ENCODE peak calls at places on chromosome 19, in seven cellular contexts. One of them, this sample, is unnamed.

GRCh38 chr19:55368701-55369563 is 1.3 kb downstream of the IL11 start:
- DNase-seq in caudate nucleus: no peak
- DNase-seq in stimulated activated CD4-positive, alpha-beta T cell treated with anti-CD3 and anti-CD28 coated beads, Interleukin-4, amount 100 ng/mL, for 48 hours: no peak
- DNase-seq in WTC11: peak; percentile 49
- DNase-seq in CD8-positive, alpha-beta T cell: no peak
- DNase-seq in activated CD8-positive, alpha-beta memory T cell treated with anti-CD3 and anti-CD28 coated beads, Interleukin-2, amount 50 U/mL, for 4 hours: peak; percentile 30
- DNase-seq in stimulated activated CD8-positive, alpha-beta memory T cell treated with anti-CD3 and anti-CD28 coated beads, Interleukin-2, amount 100 ng/mL, for 48 hours: no peak
- DNase-seq in this sample: no peak

GRCh38 chr19:34145741-34146202 is 26.5 kb upstream of the LSM14A start:
- DNase-seq in caudate nucleus: no peak
- DNase-seq in stimulated activated CD4-positive, alpha-beta T cell treated with anti-CD3 and anti-CD28 coated beads, Interleukin-4, amount 100 ng/mL, for 48 hours: peak; percentile 32
- DNase-seq in WTC11: peak; percentile 49
- DNase-seq in CD8-positive, alpha-beta T cell: peak; percentile 55
- DNase-seq in activated CD8-positive, alpha-beta memory T cell treated with anti-CD3 and anti-CD28 coated beads, Interleukin-2, amount 50 U/mL, for 4 hours: peak; percentile 42
- DNase-seq in stimulated activated CD8-positive, alpha-beta memory T cell treated with anti-CD3 and anti-CD28 coated beads, Interleukin-2, amount 100 ng/mL, for 48 hours: peak; percentile 17
- DNase-seq in this sample: no peak

GRCh38 chr19:13226983-13227382 is 76.8 kb downstream of the IER2 start:
- DNase-seq in caudate nucleus: no peak
- DNase-seq in stimulated activated CD4-positive, alpha-beta T cell treated with anti-CD3 and anti-CD28 coated beads, Interleukin-4, amount 100 ng/mL, for 48 hours: no peak
- DNase-seq in WTC11: no peak
- DNase-seq in CD8-positive, alpha-beta T cell: no peak
- DNase-seq in activated CD8-positive, alpha-beta memory T cell treated with anti-CD3 and anti-CD28 coated beads, Interleukin-2, amount 50 U/mL, for 4 hours: no peak
- DNase-seq in stimulated activated CD8-positive, alpha-beta memory T cell treated with anti-CD3 and anti-CD28 coated beads, Interleukin-2, amount 100 ng/mL, for 48 hours: no peak
- DNase-seq in this sample: no peak

GRCh38 chr19:14762111-14762510 is 16.2 kb downstream of the ADGRE2 start:
- DNase-seq in caudate nucleus: no peak
- DNase-seq in stimulated activated CD4-positive, alpha-beta T cell treated with anti-CD3 and anti-CD28 coated beads, Interleukin-4, amount 100 ng/mL, for 48 hours: no peak
- DNase-seq in WTC11: no peak
- DNase-seq in CD8-positive, alpha-beta T cell: no peak
- DNase-seq in activated CD8-positive, alpha-beta memory T cell treated with anti-CD3 and anti-CD28 coated beads, Interleukin-2, amount 50 U/mL, for 4 hours: no peak
- DNase-seq in stimulated activated CD8-positive, alpha-beta memory T cell treated with anti-CD3 and anti-CD28 coated beads, Interleukin-2, amount 100 ng/mL, for 48 hours: no peak
- DNase-seq in this sample: no peak

GRCh38 chr19:55641376-55642152 is 762 bp downstream of the ZNF580 start:
- DNase-seq in caudate nucleus: no peak
- DNase-seq in stimulated activated CD4-positive, alpha-beta T cell treated with anti-CD3 and anti-CD28 coated beads, Interleukin-4, amount 100 ng/mL, for 48 hours: no peak
- DNase-seq in WTC11: no peak
- DNase-seq in CD8-positive, alpha-beta T cell: peak; percentile 30
- DNase-seq in activated CD8-positive, alpha-beta memory T cell treated with anti-CD3 and anti-CD28 coated beads, Interleukin-2, amount 50 U/mL, for 4 hours: peak; percentile 34
- DNase-seq in stimulated activated CD8-positive, alpha-beta memory T cell treated with anti-CD3 and anti-CD28 coated beads, Interleukin-2, amount 100 ng/mL, for 48 hours: no peak
- DNase-seq in this sample: no peak

GRCh38 chr19:48510421-48511268 is 990 bp downstream of the LMTK3 start:
- DNase-seq in caudate nucleus: peak; percentile 67
- DNase-seq in stimulated activated CD4-positive, alpha-beta T cell treated with anti-CD3 and anti-CD28 coated beads, Interleukin-4, amount 100 ng/mL, for 48 hours: peak; percentile 66
- DNase-seq in WTC11: peak; percentile 89
- DNase-seq in CD8-positive, alpha-beta T cell: peak; percentile 76
- DNase-seq in activated CD8-positive, alpha-beta memory T cell treated with anti-CD3 and anti-CD28 coated beads, Interleukin-2, amount 50 U/mL, for 4 hours: peak; percentile 75
- DNase-seq in stimulated activated CD8-positive, alpha-beta memory T cell treated with anti-CD3 and anti-CD28 coated beads, Interleukin-2, amount 100 ng/mL, for 48 hours: peak; percentile 62
- DNase-seq in this sample: no peak

GRCh38 chr19:10209305-10209704 is 14.6 kb upstream of the DNMT1 start:
- DNase-seq in caudate nucleus: no peak
- DNase-seq in stimulated activated CD4-positive, alpha-beta T cell treated with anti-CD3 and anti-CD28 coated beads, Interleukin-4, amount 100 ng/mL, for 48 hours: no peak
- DNase-seq in WTC11: no peak
- DNase-seq in CD8-positive, alpha-beta T cell: no peak
- DNase-seq in activated CD8-positive, alpha-beta memory T cell treated with anti-CD3 and anti-CD28 coated beads, Interleukin-2, amount 50 U/mL, for 4 hours: no peak
- DNase-seq in stimulated activated CD8-positive, alpha-beta memory T cell treated with anti-CD3 and anti-CD28 coated beads, Interleukin-2, amount 100 ng/mL, for 48 hours: no peak
- DNase-seq in this sample: no peak

GRCh38 chr19:8988204-8988603 is 22.0 kb downstream of the MUC16 start:
- DNase-seq in caudate nucleus: no peak
- DNase-seq in stimulated activated CD4-positive, alpha-beta T cell treated with anti-CD3 and anti-CD28 coated beads, Interleukin-4, amount 100 ng/mL, for 48 hours: peak; percentile 12
- DNase-seq in WTC11: peak; percentile 19
- DNase-seq in CD8-positive, alpha-beta T cell: peak; percentile 16
- DNase-seq in activated CD8-positive, alpha-beta memory T cell treated with anti-CD3 and anti-CD28 coated beads, Interleukin-2, amount 50 U/mL, for 4 hours: no peak
- DNase-seq in stimulated activated CD8-positive, alpha-beta memory T cell treated with anti-CD3 and anti-CD28 coated beads, Interleukin-2, amount 100 ng/mL, for 48 hours: peak; percentile 10
- DNase-seq in this sample: no peak

GRCh38 chr19:18733196-18733647 is 49.7 kb downstream of the CRTC1 start:
- DNase-seq in caudate nucleus: no peak
- DNase-seq in stimulated activated CD4-positive, alpha-beta T cell treated with anti-CD3 and anti-CD28 coated beads, Interleukin-4, amount 100 ng/mL, for 48 hours: no peak
- DNase-seq in WTC11: no peak
- DNase-seq in CD8-positive, alpha-beta T cell: no peak
- DNase-seq in activated CD8-positive, alpha-beta memory T cell treated with anti-CD3 and anti-CD28 coated beads, Interleukin-2, amount 50 U/mL, for 4 hours: no peak
- DNase-seq in stimulated activated CD8-positive, alpha-beta memory T cell treated with anti-CD3 and anti-CD28 coated beads, Interleukin-2, amount 100 ng/mL, for 48 hours: no peak
- DNase-seq in this sample: no peak

GRCh38 chr19:45862271-45862563 is 730 bp downstream of the SYMPK start:
- DNase-seq in caudate nucleus: no peak
- DNase-seq in stimulated activated CD4-positive, alpha-beta T cell treated with anti-CD3 and anti-CD28 coated beads, Interleukin-4, amount 100 ng/mL, for 48 hours: no peak
- DNase-seq in WTC11: no peak
- DNase-seq in CD8-positive, alpha-beta T cell: no peak
- DNase-seq in activated CD8-positive, alpha-beta memory T cell treated with anti-CD3 and anti-CD28 coated beads, Interleukin-2, amount 50 U/mL, for 4 hours: no peak
- DNase-seq in stimulated activated CD8-positive, alpha-beta memory T cell treated with anti-CD3 and anti-CD28 coated beads, Interleukin-2, amount 100 ng/mL, for 48 hours: no peak
- DNase-seq in this sample: no peak

GRCh38 chr19:371501-372160 is 27.0 kb upstream of the MIER2 start:
- DNase-seq in caudate nucleus: no peak
- DNase-seq in stimulated activated CD4-positive, alpha-beta T cell treated with anti-CD3 and anti-CD28 coated beads, Interleukin-4, amount 100 ng/mL, for 48 hours: no peak
- DNase-seq in WTC11: no peak
- DNase-seq in CD8-positive, alpha-beta T cell: no peak
- DNase-seq in activated CD8-positive, alpha-beta memory T cell treated with anti-CD3 and anti-CD28 coated beads, Interleukin-2, amount 50 U/mL, for 4 hours: no peak
- DNase-seq in stimulated activated CD8-positive, alpha-beta memory T cell treated with anti-CD3 and anti-CD28 coated beads, Interleukin-2, amount 100 ng/mL, for 48 hours: no peak
- DNase-seq in this sample: no peak

GRCh38 chr19:13172335-13173128 is 22.3 kb downstream of the IER2 start:
- DNase-seq in caudate nucleus: no peak
- DNase-seq in stimulated activated CD4-positive, alpha-beta T cell treated with anti-CD3 and anti-CD28 coated beads, Interleukin-4, amount 100 ng/mL, for 48 hours: peak; percentile 78
- DNase-seq in WTC11: no peak
- DNase-seq in CD8-positive, alpha-beta T cell: peak; percentile 87
- DNase-seq in activated CD8-positive, alpha-beta memory T cell treated with anti-CD3 and anti-CD28 coated beads, Interleukin-2, amount 50 U/mL, for 4 hours: peak; percentile 87
- DNase-seq in stimulated activated CD8-positive, alpha-beta memory T cell treated with anti-CD3 and anti-CD28 coated beads, Interleukin-2, amount 100 ng/mL, for 48 hours: peak; percentile 80
- DNase-seq in this sample: no peak

GRCh38 chr19:55251296-55252081 is 7.3 kb downstream of the PPP6R1 start:
- DNase-seq in caudate nucleus: no peak
- DNase-seq in stimulated activated CD4-positive, alpha-beta T cell treated with anti-CD3 and anti-CD28 coated beads, Interleukin-4, amount 100 ng/mL, for 48 hours: no peak
- DNase-seq in WTC11: no peak
- DNase-seq in CD8-positive, alpha-beta T cell: peak; percentile 57
- DNase-seq in activated CD8-positive, alpha-beta memory T cell treated with anti-CD3 and anti-CD28 coated beads, Interleukin-2, amount 50 U/mL, for 4 hours: peak; percentile 44
- DNase-seq in stimulated activated CD8-positive, alpha-beta memory T cell treated with anti-CD3 and anti-CD28 coated beads, Interleukin-2, amount 100 ng/mL, for 48 hours: peak; percentile 35
- DNase-seq in this sample: no peak

GRCh38 chr19:55621673-55622231 is 2.6 kb downstream of the ZNF784 start:
- DNase-seq in caudate nucleus: no peak
- DNase-seq in stimulated activated CD4-positive, alpha-beta T cell treated with anti-CD3 and anti-CD28 coated beads, Interleukin-4, amount 100 ng/mL, for 48 hours: no peak
- DNase-seq in WTC11: no peak
- DNase-seq in CD8-positive, alpha-beta T cell: no peak
- DNase-seq in activated CD8-positive, alpha-beta memory T cell treated with anti-CD3 and anti-CD28 coated beads, Interleukin-2, amount 50 U/mL, for 4 hours: no peak
- DNase-seq in stimulated activated CD8-positive, alpha-beta memory T cell treated with anti-CD3 and anti-CD28 coated beads, Interleukin-2, amount 100 ng/mL, for 48 hours: no peak
- DNase-seq in this sample: no peak

GRCh38 chr19:57280913-57281425 is 684 bp downstream of the ZNF460 start:
- DNase-seq in caudate nucleus: no peak
- DNase-seq in stimulated activated CD4-positive, alpha-beta T cell treated with anti-CD3 and anti-CD28 coated beads, Interleukin-4, amount 100 ng/mL, for 48 hours: no peak
- DNase-seq in WTC11: no peak
- DNase-seq in CD8-positive, alpha-beta T cell: peak; percentile 32
- DNase-seq in activated CD8-positive, alpha-beta memory T cell treated with anti-CD3 and anti-CD28 coated beads, Interleukin-2, amount 50 U/mL, for 4 hours: no peak
- DNase-seq in stimulated activated CD8-positive, alpha-beta memory T cell treated with anti-CD3 and anti-CD28 coated beads, Interleukin-2, amount 100 ng/mL, for 48 hours: no peak
- DNase-seq in this sample: no peak

This sample was measured in GM12891.